ENCODE peak calls at places on chromosome 13, in six cellular contexts. A is testis, X is fibroblast of villous mesenchyme, R is H9, K is MCF 10A, N is progenitor cell of endocrine pancreas. P is an unnamed sample.

GRCh38 chr13:22161871-22162270 is 491.0 kb downstream of the FGF9 start:
- DNase-seq in R (no peak), N (no peak), X (no peak), K (no peak), A (no peak), P (no peak)

GRCh38 chr13:20441879-20442278 is 83.8 kb downstream of the CRYL1 start:
- DNase-seq in K (no peak), N (no peak), R (no peak), A (peak), X (peak), P (no peak)

GRCh38 chr13:76991432-76991795 is 467 bp upstream of the CLN5 start:
- DNase-seq in A (peak), N (no peak), K (no peak), X (no peak), R (no peak), P (no peak)

GRCh38 chr13:97263160-97263559 is 41.0 kb downstream of the MBNL2 start:
- DNase-seq in A (no peak), R (no peak), X (no peak), N (no peak), K (no peak), P (no peak)

GRCh38 chr13:41709511-41709910 is 251.4 kb downstream of the VWA8 start:
- DNase-seq in R (no peak), A (no peak), K (no peak), X (no peak), N (no peak), P (no peak)

GRCh38 chr13:63691474-63691873 is 2275.8 kb upstream of the PCDH20 start:
- DNase-seq in A (no peak), K (no peak), R (no peak), X (no peak), N (no peak), P (no peak)

GRCh38 chr13:23656637-23657036 is 86.4 kb downstream of the TNFRSF19 start:
- DNase-seq in N (no peak), A (no peak), R (no peak), K (no peak), X (peak), P (no peak)

GRCh38 chr13:79423801-79424642 is 18.0 kb upstream of the RBM26 start:
- DNase-seq in A (no peak), R (no peak), X (peak), N (no peak), K (peak), P (no peak)

GRCh38 chr13:37878496-37878895 is 8.9 kb upstream of the TRPC4 start:
- DNase-seq in N (no peak), A (no peak), X (peak), R (no peak), K (no peak), P (no peak)

DNA sequence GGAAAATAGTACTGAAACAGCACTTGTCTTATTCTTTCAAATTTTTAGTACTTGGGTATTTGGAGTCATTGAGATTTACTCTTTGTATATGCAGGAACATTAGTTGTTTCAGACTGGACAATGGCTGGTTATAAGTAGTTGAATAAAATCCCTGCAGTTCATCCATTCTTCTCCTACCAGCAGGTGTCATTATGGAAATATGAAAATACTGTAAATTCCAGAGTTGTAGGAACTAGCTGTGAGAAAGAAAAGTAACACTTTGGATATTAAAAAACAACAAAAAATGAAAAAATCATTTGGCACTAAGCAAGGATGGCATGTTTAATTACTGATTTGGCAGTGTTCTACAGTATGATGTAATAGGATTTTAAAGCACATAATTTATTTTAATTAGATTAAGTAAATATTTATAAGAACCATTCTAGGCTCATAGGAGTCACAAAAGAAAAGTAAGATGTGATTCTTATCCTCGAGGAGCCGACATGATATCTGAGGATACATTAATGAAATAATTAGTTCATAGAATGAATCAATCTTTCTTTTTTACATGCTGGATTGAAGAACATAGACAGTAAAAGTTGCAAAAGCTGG is 155.3 kb downstream of the KCNRG start:
- DNase-seq in A (no peak), K (peak), N (no peak), R (no peak), X (peak), P (no peak)
- TF ChIP-seq CTCF in A (peak), K (peak), N (no peak), R (no peak), X (peak), P (no peak)

GRCh38 chr13:113299951-113300350 is 2.9 kb downstream of the LAMP1 start:
- DNase-seq in X (peak), R (no peak), N (no peak), A (no peak), K (no peak), P (no peak)

GRCh38 chr13:113307491-113307890 is 10.5 kb downstream of the LAMP1 start:
- DNase-seq in A (no peak), X (peak), K (no peak), R (no peak), N (no peak), P (no peak)

GRCh38 chr13:113304121-113304520 is 7.1 kb downstream of the LAMP1 start:
- DNase-seq in A (no peak), K (no peak), X (no peak), N (no peak), R (no peak), P (no peak)

GRCh38 chr13:113305208-113305607 is 8.2 kb downstream of the LAMP1 start:
- DNase-seq in K (peak), A (no peak), N (no peak), X (peak), R (no peak), P (no peak)

DNA sequence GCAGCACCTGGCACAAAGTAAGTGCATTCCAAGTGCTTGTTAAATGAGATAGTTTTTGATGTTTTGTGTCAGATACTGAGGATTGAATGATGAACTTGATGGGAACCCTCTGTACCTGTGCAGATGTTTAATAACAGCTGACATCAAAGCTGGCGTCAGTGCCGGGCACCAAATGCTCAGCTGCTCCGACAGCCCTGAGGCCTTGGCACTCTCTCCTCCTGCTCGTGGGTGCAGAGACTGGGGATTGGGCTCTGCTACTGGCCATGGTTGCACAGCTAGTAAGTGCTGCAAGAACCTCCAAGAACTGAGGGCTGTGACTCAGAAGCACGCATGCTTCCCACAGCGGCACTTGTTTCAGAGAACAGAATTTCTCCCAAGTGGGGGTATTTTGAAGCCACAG is 5.9 kb downstream of the LAMP1 start:
- DNase-seq in N (no peak), K (no peak), A (no peak), X (no peak), R (no peak), P (no peak)
- TF ChIP-seq CTCF in N (no peak), K (no peak), A (no peak), X (no peak), R (no peak), P (no peak)

GRCh38 chr13:31056650-31057275 is 104.9 kb downstream of the HSPH1 start:
- DNase-seq in N (no peak), A (no peak), K (no peak), X (peak), R (no peak), P (no peak)
- TF ChIP-seq CTCF in N (no peak), A (no peak), K (no peak), X (no peak), R (peak), P (no peak)

GRCh38 chr13:85970727-85971126 is 171.5 kb upstream of the SLITRK6 start:
- DNase-seq in R (no peak), K (peak), N (no peak), A (no peak), X (no peak), P (no peak)
- TF ChIP-seq CTCF in R (no peak), K (peak), N (peak), A (no peak), X (no peak), P (no peak)

DNA sequence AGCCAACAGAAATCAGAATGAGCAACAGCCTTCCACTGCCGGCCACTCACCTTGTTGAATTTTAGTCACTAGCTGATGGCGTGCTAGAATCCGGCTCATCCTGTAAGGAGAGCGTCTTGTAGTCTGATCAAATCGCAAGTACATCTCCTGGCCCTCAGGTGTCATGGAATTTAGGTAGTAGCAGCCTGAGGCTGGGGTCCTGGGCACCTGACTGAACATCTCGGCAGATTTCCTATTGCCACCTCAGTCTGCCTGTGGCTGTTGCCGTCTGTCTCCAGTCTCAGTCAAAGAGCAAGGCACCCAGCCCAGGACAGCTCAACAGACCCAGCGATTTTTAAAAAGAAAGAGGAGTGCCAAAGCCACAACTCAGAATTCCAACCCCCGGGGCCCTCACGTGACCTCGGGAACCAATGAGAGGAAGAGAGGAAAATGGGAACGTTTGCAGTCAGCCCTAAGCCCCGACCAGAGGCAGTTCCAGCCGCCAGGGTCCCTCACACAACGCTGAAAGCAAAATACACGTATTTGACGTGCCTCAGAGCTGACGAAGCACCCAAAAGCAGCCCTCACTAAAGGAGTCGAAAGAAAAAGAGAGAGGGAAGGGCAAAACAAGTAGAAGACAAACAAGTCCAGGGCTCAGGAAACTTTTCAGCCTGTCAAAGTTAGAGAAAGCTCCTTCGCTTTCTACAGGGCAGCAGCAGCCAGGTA is at the start of gene STARD13:
- DNase-seq in N (peak), X (peak), R (peak), A (peak), K (peak), P (peak)
- TF ChIP-seq CTCF in N (peak), X (peak), R (peak), A (peak), K (peak), P (no peak)

GRCh38 chr13:71242191-71242590 is 624.8 kb downstream of the DACH1 start:
- DNase-seq in R (no peak), K (no peak), N (no peak), A (no peak), X (no peak), P (no peak)

GRCh38 chr13:71244181-71244580 is 622.8 kb downstream of the DACH1 start:
- DNase-seq in A (no peak), K (no peak), X (no peak), N (no peak), R (no peak), P (no peak)

GRCh38 chr13:71237332-71237731 is 629.7 kb downstream of the DACH1 start:
- DNase-seq in X (no peak), A (no peak), R (no peak), K (no peak), N (no peak), P (no peak)

DNA sequence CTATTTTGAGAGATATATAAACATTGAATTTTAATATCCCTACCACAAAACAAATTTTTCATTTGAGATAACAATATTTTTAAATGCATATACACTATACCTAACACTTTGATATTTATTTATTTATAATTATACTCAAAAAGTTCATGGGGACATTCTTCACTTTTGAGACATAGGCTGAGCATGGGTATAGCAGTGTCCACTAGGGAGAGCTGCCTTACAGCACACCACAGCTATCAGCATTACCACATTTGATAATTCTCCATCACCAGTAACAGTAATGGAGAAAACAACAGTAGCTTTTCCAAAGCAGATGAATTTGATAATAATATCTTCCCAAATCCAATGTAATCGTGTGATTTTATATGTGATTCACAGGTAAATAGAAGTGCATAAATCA is 626.1 kb downstream of the DACH1 start:
- DNase-seq in X (peak), N (no peak), R (no peak), A (no peak), K (peak), P (no peak)
- TF ChIP-seq CTCF in X (peak), N (peak), R (peak), A (no peak), K (peak), P (peak)

GRCh38 chr13:52665325-52665724 is 12.7 kb downstream of the SUGT1 start:
- DNase-seq in R (no peak), X (peak), N (no peak), K (peak), A (no peak), P (no peak)
- TF ChIP-seq CTCF in R (peak), X (peak), N (peak), K (peak), A (no peak), P (peak)